ENCODE peak calls at places on chromosome 14, in six cellular contexts. K is T follicular helper cell, E is T-helper 22 cell, R is GM04504, P is left ventricle myocardium inferior, Z is naive B cell. X is an unnamed sample.

GRCh38 chr14:104735830-104736642 is 12.0 kb downstream of the ADSS1 start:
- DNase-seq in E (no peak), Z (no peak), R (peak; percentile 56), K (no peak), P (peak; percentile 90), X (peak; percentile 87)

GRCh38 chr14:92473947-92474535 is 39.5 kb upstream of the RIN3 start:
- DNase-seq in K (no peak), E (no peak), P (no peak), R (no peak), Z (no peak), X (no peak)

GRCh38 chr14:21768116-21768874 is 94.7 kb upstream of the OR4E1 start:
- DNase-seq in K (no peak), P (no peak), Z (no peak), E (no peak), R (no peak), X (peak; percentile 7)

GRCh38 chr14:58296731-58297130 is 1.6 kb upstream of the ARID4A start:
- DNase-seq in R (no peak), K (no peak), P (no peak), Z (no peak), E (no peak), X (no peak)

GRCh38 chr14:61296707-61297502 is 15.8 kb upstream of the TMEM30B start:
- DNase-seq in Z (no peak), K (no peak), E (no peak), P (no peak), R (no peak), X (peak; percentile 48)

GRCh38 chr14:55814064-55814463 is 234.1 kb downstream of the KTN1 start:
- DNase-seq in P (no peak), E (no peak), R (no peak), Z (no peak), K (no peak), X (no peak)

GRCh38 chr14:104771918-104772706 is 19.2 kb downstream of the SIVA1 start:
- DNase-seq in Z (no peak), R (no peak), K (no peak), P (no peak), E (no peak), X (no peak)

GRCh38 chr14:104419865-104420458 is 159.6 kb upstream of the C14orf180 start:
- DNase-seq in R (no peak), K (no peak), P (no peak), E (no peak), Z (no peak), X (no peak)